ENCODE peak calls at places on chromosomes 2 and 18, in ten cellular contexts. D is adrenal gland, T is A549, M is Peyer's patch, V is HepG2, P is uterus, E is heart left ventricle, S is stomach, B is breast epithelium, J is H1. F is an unnamed sample.

GRCh38 chr18:36887055-36887570 is 58.2 kb downstream of the KIAA1328 start:
- DNase-seq in P (no peak), D (no peak), B (no peak), S (no peak), J (no peak), E (no peak), M (no peak), T (no peak), V (no peak), F (no peak)

GRCh38 chr2:237178396-237178795 is 92.7 kb downstream of the COPS8 start:
- DNase-seq in T (peak; percentile 83), S (no peak), D (no peak), M (no peak), P (no peak), B (no peak), J (no peak), V (no peak), E (no peak), F (no peak)

GRCh38 chr18:71233177-71233576 is 944.3 kb downstream of the SOCS6 start:
- DNase-seq in S (no peak), P (no peak), T (no peak), V (no peak), M (no peak), E (no peak), B (no peak), J (no peak), D (no peak), F (no peak)

GRCh38 chr2:232432598-232433184 is 23.3 kb upstream of the ALPI start:
- DNase-seq in T (no peak), B (no peak), S (no peak), M (no peak), D (no peak), E (no peak), J (peak; percentile 87), V (no peak), P (no peak), F (no peak)

GRCh38 chr2:94622113-94622618 is 249.1 kb upstream of the TEKT4 start:
- DNase-seq in P (no peak), B (no peak), V (no peak), M (no peak), E (peak; percentile 37), T (no peak), J (no peak), S (no peak), D (no peak), F (no peak)

GRCh38 chr2:156125018-156125417 is 207.5 kb downstream of the NR4A2 start:
- DNase-seq in E (no peak), J (peak; percentile 48), P (no peak), V (no peak), S (no peak), T (no peak), D (no peak), B (no peak), M (no peak), F (no peak)

GRCh38 chr2:28375236-28375635 is 17.4 kb upstream of the FOSL2 start:
- DNase-seq in S (no peak), M (no peak), E (no peak), J (no peak), T (no peak), B (no peak), P (no peak), V (no peak), D (no peak), F (no peak)

GRCh38 chr2:95719473-95720060 is 127.8 kb downstream of the TRIM43 start:
- DNase-seq in M (no peak), P (no peak), E (no peak), T (no peak), V (no peak), B (no peak), D (no peak), S (peak; percentile 51), J (no peak), F (no peak)

GRCh38 chr2:123720760-123721159 is 304.3 kb upstream of the CNTNAP5 start:
- DNase-seq in J (no peak), E (no peak), M (no peak), T (no peak), S (no peak), B (no peak), V (no peak), P (no peak), D (no peak), F (no peak)

GRCh38 chr18:26535630-26536029 is 12.7 kb downstream of the KCTD1 start:
- DNase-seq in D (no peak), T (no peak), B (no peak), S (no peak), V (no peak), E (no peak), M (no peak), P (no peak), J (no peak), F (no peak)

GRCh38 chr2:118784860-118785259 is 62.6 kb downstream of the EN1 start:
- DNase-seq in P (no peak), M (no peak), E (no peak), J (no peak), T (no peak), D (no peak), V (no peak), S (no peak), B (no peak), F (no peak)

GRCh38 chr2:39114771-39115170 is 6.1 kb downstream of the SOS1 start:
- DNase-seq in P (no peak), D (no peak), E (no peak), V (no peak), T (no peak), B (no peak), M (no peak), S (no peak), J (no peak), F (no peak)

GRCh38 chr2:220143336-220143735 is 515.9 kb downstream of the SLC4A3 start:
- DNase-seq in B (no peak), P (no peak), S (no peak), E (no peak), J (no peak), M (no peak), D (no peak), V (peak; percentile 37), T (peak; percentile 11), F (no peak)

GRCh38 chr2:106523980-106524665 is 37.0 kb downstream of the CD8B2 start:
- DNase-seq in M (no peak), E (no peak), J (no peak), D (no peak), P (no peak), B (no peak), S (no peak), T (no peak), V (no peak), F (no peak)

GRCh38 chr2:158716091-158716815 is 78.9 kb upstream of the DAPL1 start:
- DNase-seq in B (no peak), J (no peak), V (peak; percentile 30), T (no peak), E (peak; percentile 69), D (peak; percentile 39), P (peak; percentile 69), M (no peak), S (no peak), F (no peak)

GRCh38 chr18:9613550-9614400 is 584 bp downstream of the PPP4R1 start:
- DNase-seq in D (peak; percentile 58), M (peak; percentile 60), T (peak; percentile 52), B (peak; percentile 55), V (peak; percentile 39), E (peak; percentile 73), S (peak; percentile 57), J (peak; percentile 70), P (peak; percentile 55), F (peak; percentile 35)

DNA sequence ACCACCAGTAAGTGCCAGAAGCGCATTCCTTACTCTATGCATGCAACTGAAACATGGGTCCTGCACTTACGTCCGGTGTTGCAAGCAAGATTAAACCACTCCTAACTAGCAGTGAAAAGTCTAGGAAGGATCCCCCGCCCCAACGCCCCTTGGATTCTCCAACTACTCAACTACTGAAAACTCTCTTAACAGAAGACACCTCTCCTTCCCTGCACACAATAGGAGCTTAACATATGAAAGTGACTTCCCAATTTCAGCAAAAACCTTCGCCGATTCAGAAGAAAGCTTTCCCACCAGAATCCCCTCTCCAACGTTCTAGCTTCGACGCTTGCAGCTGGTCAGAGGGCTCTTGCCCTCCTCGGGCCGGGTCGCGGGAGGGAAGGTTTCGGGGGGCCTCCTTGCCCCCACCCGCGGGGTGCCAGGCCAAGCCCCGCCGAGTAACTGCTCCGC is 572 bp downstream of the IWS1 start:
- DNase-seq in D (no peak), V (peak; percentile 32), E (no peak), S (no peak), T (peak; percentile 26), P (no peak), M (peak; percentile 18), B (no peak), J (no peak), F (no peak)
- TF ChIP-seq POLR2A in D (no peak), V (no peak), E (no peak), S (no peak), T (no peak), P (no peak), M (no peak), B (no peak), J (peak; percentile 44), F (no peak)

DNA sequence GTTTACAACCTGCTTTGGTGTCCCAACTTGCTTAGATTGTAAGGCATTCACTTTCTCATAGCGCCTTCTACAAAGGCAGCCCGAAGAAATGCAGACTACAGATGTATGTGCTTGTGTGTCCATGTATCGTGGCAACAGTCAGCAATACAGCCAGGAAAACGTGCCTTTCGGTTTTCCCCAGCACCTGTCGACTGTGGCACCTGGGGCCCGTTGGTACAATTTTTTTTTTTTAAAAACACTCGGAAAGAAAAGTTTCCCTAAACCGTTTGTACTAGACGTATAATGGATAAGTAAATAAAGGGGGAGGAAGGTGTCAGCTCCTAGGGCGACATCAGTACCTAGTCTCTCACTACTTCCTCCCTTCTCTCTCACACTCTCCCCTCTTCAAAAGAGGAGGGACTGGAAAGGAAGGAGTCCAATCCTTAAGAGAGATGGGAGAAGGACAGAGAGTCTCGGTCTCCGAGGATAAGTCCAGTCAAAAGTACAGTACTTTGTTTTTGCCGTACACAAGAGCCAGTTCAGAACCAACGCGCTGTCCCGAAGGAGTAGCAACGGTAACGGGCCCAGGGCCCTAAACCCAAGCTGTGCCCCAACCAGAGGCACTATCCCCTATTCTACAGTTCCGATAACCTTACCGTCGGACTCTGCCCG is 788 bp downstream of the PPP4R3B start:
- DNase-seq in B (no peak), J (no peak), T (peak; percentile 62), E (no peak), S (no peak), V (peak; percentile 65), D (peak; percentile 32), P (no peak), M (no peak), F (peak; percentile 18)
- TF ChIP-seq POLR2A in B (no peak), J (peak; percentile 57), T (no peak), E (no peak), S (no peak), V (peak; percentile 92), D (no peak), P (no peak), M (no peak), F (peak; percentile 36)

GRCh38 chr2:23020659-23021058 is 364.3 kb upstream of the KLHL29 start:
- DNase-seq in J (no peak), B (no peak), V (no peak), S (no peak), E (no peak), D (no peak), M (no peak), P (no peak), T (no peak), F (no peak)
- TF ChIP-seq POLR2A in J (no peak), B (no peak), V (no peak), S (no peak), E (no peak), D (no peak), M (no peak), P (no peak), T (no peak), F (no peak)

GRCh38 chr2:85728883-85729824 is 24.6 kb upstream of the ATOH8 start:
- DNase-seq in P (peak; percentile 90), S (peak; percentile 92), J (peak; percentile 95), E (peak; percentile 90), M (peak; percentile 73), D (peak; percentile 85), V (peak; percentile 65), B (peak; percentile 88), T (peak; percentile 83), F (peak; percentile 85)
- TF ChIP-seq POLR2A in P (no peak), S (no peak), J (no peak), E (no peak), M (no peak), D (no peak), V (no peak), B (no peak), T (no peak), F (no peak)

F was measured in GM12892.